ENCODE peak calls at places on chromosomes 2 and 18, in seven cellular contexts. I is activated CD4-positive, alpha-beta T cell treated with anti-CD3 and anti-CD28 coated beads for 48 hours; W is heart right ventricle; S is CD4-positive, alpha-beta T cell; H is NCI-H1048; G is NCI-H2029 treated with DMSO at 0.1 percent for 48 hours; M is head of caudate nucleus. Y is an unnamed sample.

GRCh38 chr2:186058604-186059003 is 320.0 kb downstream of the FSIP2 start:
- DNase-seq in S (no peak), W (no peak), I (no peak), G (no peak), M (no peak), H (no peak), Y (no peak)

GRCh38 chr2:30577151-30577550 is 130.1 kb downstream of the LCLAT1 start:
- DNase-seq in G (no peak), S (no peak), H (no peak), M (no peak), I (no peak), W (no peak), Y (no peak)

GRCh38 chr2:59463401-59463800 is 1090.1 kb downstream of the BCL11A start:
- DNase-seq in W (no peak), M (no peak), H (no peak), G (no peak), I (no peak), S (no peak), Y (no peak)

GRCh38 chr18:78686976-78687685 is 292.5 kb upstream of the SALL3 start:
- DNase-seq in H (no peak), W (no peak), S (no peak), G (no peak), M (no peak), I (no peak), Y (no peak)

GRCh38 chr2:72694715-72695496 is 130.9 kb downstream of the EXOC6B start:
- DNase-seq in H (no peak), I (no peak), G (peak), W (peak), M (no peak), S (no peak), Y (no peak)

GRCh38 chr2:37625156-37625555 is 46.3 kb downstream of the CDC42EP3 start:
- DNase-seq in H (no peak), G (no peak), S (no peak), I (no peak), M (no peak), W (no peak), Y (no peak)

GRCh38 chr2:41872646-41873045 is 175.2 kb upstream of the PKDCC start:
- DNase-seq in M (no peak), W (no peak), S (no peak), I (no peak), H (no peak), G (no peak), Y (no peak)

GRCh38 chr2:221570321-221571107 is 1.6 kb downstream of the EPHA4 start:
- DNase-seq in S (no peak), H (no peak), W (peak), I (peak), M (no peak), G (peak), Y (no peak)

GRCh38 chr2:64727843-64728463 is 74.2 kb upstream of the SERTAD2 start:
- DNase-seq in M (no peak), G (no peak), W (no peak), S (no peak), I (no peak), H (no peak), Y (no peak)

GRCh38 chr2:171578156-171578803 is 56.0 kb downstream of the CYBRD1 start:
- DNase-seq in H (no peak), I (no peak), S (no peak), M (no peak), W (no peak), G (no peak), Y (no peak)

GRCh38 chr2:172734711-172735645 is 667 bp upstream of the RAPGEF4 start:
- DNase-seq in M (no peak), S (no peak), G (no peak), W (no peak), I (peak), H (no peak), Y (no peak)

GRCh38 chr2:189797902-189798301 is 13.7 kb downstream of the PMS1 start:
- DNase-seq in S (no peak), I (no peak), M (no peak), H (no peak), W (no peak), G (no peak), Y (no peak)

GRCh38 chr2:8174641-8175257 is 507.1 kb upstream of the ID2 start:
- DNase-seq in M (no peak), S (no peak), H (no peak), G (no peak), W (no peak), I (no peak), Y (no peak)

GRCh38 chr2:174059875-174060226 is 94.7 kb upstream of the SP3 start:
- DNase-seq in M (no peak), I (no peak), W (no peak), S (no peak), G (no peak), H (no peak), Y (no peak)

GRCh38 chr2:173239644-173240043 is 115.0 kb upstream of the CDCA7 start:
- DNase-seq in I (peak), S (no peak), H (no peak), M (no peak), W (no peak), G (no peak), Y (no peak)

GRCh38 chr2:43414033-43414432 is 181.8 kb downstream of the THADA start:
- DNase-seq in M (no peak), S (no peak), H (no peak), G (no peak), I (no peak), W (no peak), Y (no peak)

GRCh38 chr2:230899287-230899686 is 25.8 kb downstream of the GPR55 start:
- DNase-seq in W (no peak), M (peak), H (no peak), S (no peak), I (peak), G (no peak), Y (no peak)

GRCh38 chr2:143241403-143242088 is 112.3 kb downstream of the ARHGAP15 start:
- DNase-seq in M (no peak), W (no peak), I (no peak), H (no peak), S (no peak), G (no peak), Y (no peak)

GRCh38 chr2:100011272-100011711 is 131.1 kb downstream of the AFF3 start:
- DNase-seq in W (no peak), H (no peak), I (no peak), G (no peak), M (no peak), S (no peak), Y (no peak)

GRCh38 chr2:187826023-187826422 is 271.8 kb upstream of the TFPI start:
- DNase-seq in S (no peak), M (no peak), I (no peak), G (no peak), W (no peak), H (no peak), Y (no peak)

GRCh38 chr2:232292395-232293154 is 86.0 kb upstream of the ALPP start:
- DNase-seq in I (peak), G (no peak), H (no peak), M (peak), S (peak), W (peak), Y (peak)

GRCh38 chr2:138071720-138072719 is 107.7 kb downstream of the HNMT start:
- DNase-seq in I (no peak), S (no peak), M (no peak), G (peak), W (no peak), H (no peak), Y (no peak)

GRCh38 chr2:172743143-172743542 is 7.5 kb downstream of the RAPGEF4 start:
- DNase-seq in M (peak), H (no peak), S (no peak), G (peak), W (no peak), I (no peak), Y (no peak)

GRCh38 chr2:10228611-10229365 is 73.9 kb upstream of the HPCAL1 start:
- DNase-seq in G (no peak), M (no peak), W (no peak), H (no peak), I (no peak), S (no peak), Y (no peak)

GRCh38 chr2:109458512-109458911 is 155.3 kb downstream of the SEPTIN10 start:
- DNase-seq in M (no peak), S (no peak), I (no peak), W (no peak), H (no peak), G (no peak), Y (no peak)

GRCh38 chr2:126936219-126936618 is 37.5 kb downstream of the TEX51 start:
- DNase-seq in H (no peak), G (no peak), W (no peak), I (no peak), S (no peak), M (no peak), Y (no peak)

GRCh38 chr2:68722712-68723111 is 11.9 kb upstream of the ARHGAP25 start:
- DNase-seq in W (no peak), S (no peak), M (no peak), G (no peak), I (no peak), H (no peak), Y (peak)

GRCh38 chr18:76972838-76973237 is 150.5 kb downstream of the ZNF236 start:
- DNase-seq in I (no peak), M (no peak), S (no peak), W (no peak), G (no peak), H (no peak), Y (no peak)

GRCh38 chr2:145460151-145460550 is 940.2 kb upstream of the ZEB2 start:
- DNase-seq in W (no peak), S (no peak), H (no peak), G (no peak), I (no peak), M (no peak), Y (no peak)

Y was measured in GDM1.